ENCODE peak calls at places on chromosomes 12 and 14, in seven cellular contexts. V, H, Y, F, U, P and W are unnamed samples.

GRCh38 chr14:68874746-68875155 is 81.9 kb upstream of the ZFP36L1 start:
- DNase-seq in U (no peak), H (no peak), P (no peak), F (no peak), Y (no peak), V (no peak), W (no peak)

GRCh38 chr12:111715242-111715641 is 29.4 kb downstream of the ACAD10 start:
- DNase-seq in H (no peak), Y (no peak), V (no peak), P (peak), F (no peak), U (peak), W (peak)

GRCh38 chr14:96634896-96635295 is 132.7 kb downstream of the PAPOLA start:
- DNase-seq in U (no peak), H (no peak), F (no peak), V (no peak), P (no peak), Y (no peak), W (no peak)

GRCh38 chr14:95733212-95733611 is 19.3 kb upstream of the TCL1A start:
- DNase-seq in F (no peak), Y (no peak), H (no peak), U (no peak), P (peak), V (no peak), W (no peak)

GRCh38 chr14:57091030-57091608 is 177.6 kb downstream of the EXOC5 start:
- DNase-seq in H (no peak), Y (no peak), F (no peak), P (no peak), U (no peak), V (no peak), W (no peak)

GRCh38 chr12:27595231-27595642 is 71.2 kb downstream of the PPFIBP1 start:
- DNase-seq in P (peak), Y (no peak), F (no peak), V (peak), H (peak), U (peak), W (peak)

GRCh38 chr12:110533607-110534006 is 31.5 kb downstream of the RAD9B start:
- DNase-seq in H (peak), F (no peak), Y (no peak), V (no peak), U (peak), P (peak), W (peak)

GRCh38 chr14:70811578-70811977 is 2.3 kb upstream of the MAP3K9 start:
- DNase-seq in H (peak), P (peak), U (no peak), F (no peak), V (no peak), Y (no peak), W (no peak)

GRCh38 chr14:55388160-55388559 is 23.5 kb downstream of the ATG14 start:
- DNase-seq in Y (no peak), H (no peak), U (peak), V (no peak), P (no peak), F (no peak), W (peak)

GRCh38 chr14:51182166-51182565 is 57.9 kb upstream of the TMX1 start:
- DNase-seq in V (no peak), H (no peak), U (no peak), P (no peak), Y (no peak), F (no peak), W (no peak)

GRCh38 chr12:27177716-27178115 is 66.4 kb upstream of the STK38L start:
- DNase-seq in U (peak), Y (no peak), P (peak), H (peak), F (no peak), V (no peak), W (peak)

GRCh38 chr14:65926935-65927700 is 514.6 kb downstream of the FUT8 start:
- DNase-seq in U (no peak), V (no peak), Y (no peak), P (no peak), H (peak), F (no peak), W (no peak)

GRCh38 chr12:104458645-104459555 is 2.2 kb downstream of the CHST11 start:
- DNase-seq in V (no peak), F (no peak), U (peak), H (peak), P (peak), Y (no peak), W (no peak)

GRCh38 chr12:111953455-111953854 is 59.5 kb downstream of the TMEM116 start:
- DNase-seq in V (no peak), P (no peak), U (peak), F (no peak), H (no peak), Y (no peak), W (peak)

GRCh38 chr12:108694812-108695278 is 36.5 kb downstream of the CORO1C start:
- DNase-seq in F (no peak), U (no peak), Y (no peak), P (no peak), V (no peak), H (peak), W (peak)

GRCh38 chr14:75198291-75198933 is 22.0 kb upstream of the TMED10 start:
- DNase-seq in P (no peak), V (no peak), Y (no peak), U (no peak), H (no peak), F (no peak), W (no peak)

GRCh38 chr12:62530596-62530995 is 64.0 kb downstream of the MON2 start:
- DNase-seq in V (no peak), U (peak), H (no peak), Y (no peak), F (no peak), P (peak), W (peak)

GRCh38 chr14:103126873-103127304 is 3.6 kb downstream of the TNFAIP2 start:
- DNase-seq in F (peak), U (no peak), H (peak), P (peak), V (peak), Y (no peak), W (no peak)

GRCh38 chr14:101962503-101962874 is 1.9 kb upstream of the DYNC1H1 start:
- DNase-seq in U (peak), H (peak), Y (no peak), F (no peak), V (no peak), P (peak), W (peak)

GRCh38 chr12:78290606-78291345 is 460.1 kb downstream of the NAV3 start:
- DNase-seq in F (no peak), H (no peak), U (peak), P (no peak), Y (no peak), V (no peak), W (peak)

GRCh38 chr12:130434560-130434959 is 96.9 kb downstream of the PIWIL1 start:
- DNase-seq in H (no peak), U (no peak), P (no peak), Y (no peak), V (no peak), F (peak), W (no peak)

GRCh38 chr12:47393403-47393790 is 312.4 kb downstream of the RPAP3 start:
- DNase-seq in F (no peak), H (no peak), V (no peak), Y (no peak), U (no peak), P (no peak), W (peak)

GRCh38 chr14:55272922-55273321 is 1.7 kb downstream of the FBXO34 start:
- DNase-seq in H (no peak), V (no peak), U (peak), Y (no peak), F (no peak), P (peak), W (no peak)

GRCh38 chr12:124720019-124720686 is 143.5 kb downstream of the SCARB1 start:
- DNase-seq in Y (no peak), U (peak), P (peak), F (no peak), H (no peak), V (no peak), W (peak)

GRCh38 chr14:104293231-104293841 is 154.9 kb downstream of the KIF26A start:
- DNase-seq in U (no peak), P (no peak), Y (no peak), V (no peak), F (peak), H (no peak), W (no peak)

GRCh38 chr14:71748196-71748595 is 184.0 kb upstream of the RGS6 start:
- DNase-seq in V (no peak), P (no peak), F (no peak), U (no peak), H (no peak), Y (no peak), W (no peak)

GRCh38 chr14:103879570-103880333 is 32.4 kb upstream of the PPP1R13B start:
- DNase-seq in F (peak), H (peak), V (no peak), Y (no peak), U (no peak), P (no peak), W (no peak)

GRCh38 chr14:71739273-71739990 is 192.8 kb upstream of the RGS6 start:
- DNase-seq in Y (no peak), U (no peak), P (peak), V (no peak), F (peak), H (peak), W (peak)

GRCh38 chr12:57461326-57461903 is 1.8 kb downstream of the GLI1 start:
- DNase-seq in Y (no peak), V (peak), F (peak), P (peak), U (peak), H (peak), W (peak)

GRCh38 chr14:64761441-64762043 is 57.3 kb downstream of the PLEKHG3 start:
- DNase-seq in U (peak), Y (no peak), P (peak), H (no peak), F (no peak), V (no peak), W (peak)

GRCh38 chr12:25241171-25242020 is 9.3 kb downstream of the KRAS start:
- DNase-seq in H (peak), U (peak), Y (no peak), V (no peak), F (no peak), P (peak), W (peak)

GRCh38 chr14:105326568-105326867 is 12.0 kb downstream of the PACS2 start:
- DNase-seq in V (no peak), F (no peak), Y (no peak), P (no peak), U (no peak), H (no peak), W (no peak)

GRCh38 chr14:105325716-105326567 is 11.4 kb downstream of the PACS2 start:
- DNase-seq in Y (no peak), U (no peak), P (no peak), F (no peak), V (no peak), H (no peak), W (no peak)

GRCh38 chr14:105328678-105329390 is 14.3 kb downstream of the PACS2 start:
- DNase-seq in U (no peak), P (no peak), Y (no peak), F (no peak), V (no peak), H (no peak), W (no peak)

GRCh38 chr14:105328070-105328677 is 13.6 kb downstream of the PACS2 start:
- DNase-seq in Y (no peak), U (no peak), P (no peak), F (no peak), V (no peak), H (no peak), W (no peak)

GRCh38 chr14:105326891-105327694 is 12.5 kb downstream of the PACS2 start:
- DNase-seq in V (no peak), F (peak), H (peak), P (no peak), U (no peak), Y (no peak), W (no peak)
- H2BK5ac ChIP-seq in V (no peak), F (no peak), H (no peak), P (no peak), U (no peak), Y (peak), W (no peak)

GRCh38 chr12:118528625-118529024 is 152.3 kb downstream of the SUDS3 start:
- DNase-seq in P (no peak), V (no peak), F (no peak), H (no peak), U (no peak), Y (no peak), W (no peak)
- H2BK5ac ChIP-seq in P (no peak), V (no peak), F (no peak), H (no peak), U (no peak), Y (no peak), W (no peak)

DNA sequence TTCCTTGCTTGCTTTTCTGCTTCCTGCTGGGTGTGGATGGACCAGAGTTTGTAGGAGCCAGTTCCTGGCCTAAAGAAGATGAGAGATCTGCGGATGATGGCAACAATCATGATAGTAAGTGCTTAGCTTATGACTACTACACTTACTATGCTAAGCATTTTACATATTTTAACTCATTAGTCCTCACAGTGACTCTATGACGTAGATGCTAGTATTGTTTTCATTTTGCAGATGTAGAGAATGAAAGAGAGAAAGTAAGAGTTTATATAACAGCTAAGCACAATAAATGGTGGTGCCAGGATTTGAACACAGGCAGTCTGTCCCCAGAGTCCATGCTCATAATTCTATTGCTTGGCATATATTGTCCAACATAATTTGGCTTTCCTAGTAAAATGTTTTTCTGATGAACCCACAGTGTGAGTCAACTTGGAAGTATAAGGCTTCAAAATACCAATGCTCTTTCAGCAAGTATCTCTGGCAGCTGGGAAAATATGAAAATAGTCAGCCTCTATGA is 363.2 kb upstream of the DDHD1 start:
- DNase-seq in P (peak), F (no peak), V (no peak), Y (no peak), U (peak), H (no peak), W (peak)
- H2BK5ac ChIP-seq in P (no peak), F (no peak), V (no peak), Y (no peak), U (no peak), H (no peak), W (peak)

DNA sequence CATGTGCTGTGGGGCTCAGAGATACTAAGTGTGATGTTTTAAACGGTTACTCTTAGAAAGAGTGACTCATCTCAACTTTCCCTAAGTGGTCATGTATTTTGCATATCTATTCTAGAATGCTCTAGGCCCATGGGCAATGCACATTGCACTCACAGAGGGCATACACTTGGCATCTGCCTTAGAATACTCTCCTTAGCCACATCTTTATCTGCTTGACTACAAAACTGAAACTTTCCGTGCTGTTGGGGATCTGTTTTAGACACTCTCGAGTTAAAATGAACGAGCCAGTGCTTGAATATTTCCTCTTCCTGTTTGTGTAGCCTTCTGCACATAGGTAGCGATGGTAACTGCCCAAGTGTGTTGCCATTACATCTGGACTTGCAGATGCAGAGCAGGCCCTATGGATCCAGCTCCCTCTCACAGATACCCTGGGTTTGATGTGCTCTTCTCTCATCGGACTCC is 180.5 kb downstream of the CAND1 start:
- DNase-seq in U (no peak), F (no peak), Y (no peak), V (no peak), P (no peak), H (no peak), W (no peak)
- H2BK5ac ChIP-seq in U (no peak), F (no peak), Y (no peak), V (no peak), P (peak), H (no peak), W (no peak)

DNA sequence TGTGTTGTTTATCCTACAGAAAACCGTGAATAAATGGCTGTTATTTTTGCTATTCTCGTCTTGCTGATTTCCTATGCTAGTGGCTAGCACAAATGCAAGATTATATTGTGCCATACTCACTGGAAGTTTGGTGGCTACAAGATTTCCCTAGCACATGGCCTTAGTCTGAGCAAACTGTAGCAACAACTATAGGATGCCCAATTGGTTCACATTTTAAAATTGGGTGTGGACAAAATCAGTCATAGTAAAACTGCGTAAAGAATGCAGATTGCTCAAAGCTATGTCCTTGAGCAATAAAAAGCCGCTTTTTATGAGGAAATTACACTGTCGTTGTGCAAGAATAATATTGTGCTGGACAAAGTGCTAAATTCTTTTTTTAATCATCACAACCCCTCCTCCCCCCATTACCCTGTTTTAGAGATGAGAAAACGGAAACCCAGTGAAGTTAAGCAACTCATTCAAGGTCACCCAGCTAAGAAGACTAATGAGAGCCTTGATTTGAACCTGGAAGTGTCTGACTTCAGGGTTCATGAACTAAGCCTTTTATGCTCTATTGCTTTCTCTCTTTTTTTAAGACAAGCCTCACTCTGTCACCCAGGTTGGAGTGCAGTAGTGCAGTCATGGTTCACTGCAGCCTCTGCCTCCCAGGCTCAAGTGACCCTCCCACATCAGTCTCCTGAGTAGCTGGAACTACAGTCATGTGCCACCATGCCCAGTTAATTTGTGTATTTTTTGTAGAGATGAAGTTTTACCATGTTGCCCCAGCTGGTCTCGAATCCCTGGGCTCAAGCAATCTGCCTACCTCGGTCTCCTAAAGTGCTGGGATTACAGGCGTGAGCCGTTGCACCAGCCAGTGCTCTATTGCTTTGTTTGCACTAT is 73.6 kb downstream of the SRGAP1 start:
- DNase-seq in Y (no peak), U (peak), V (no peak), F (no peak), H (no peak), P (peak), W (peak)
- H2BK5ac ChIP-seq in Y (no peak), U (no peak), V (no peak), F (no peak), H (no peak), P (no peak), W (peak)

GRCh38 chr12:82774666-82775065 is 88.0 kb downstream of the TMTC2 start:
- DNase-seq in F (no peak), Y (no peak), U (no peak), H (no peak), P (peak), V (no peak), W (no peak)
- H2BK5ac ChIP-seq in F (no peak), Y (no peak), U (no peak), H (no peak), P (no peak), V (no peak), W (no peak)

GRCh38 chr14:22997676-22998323 is 12.1 kb downstream of the C14orf93 start:
- DNase-seq in H (no peak), F (no peak), Y (no peak), V (no peak), P (no peak), U (no peak), W (no peak)

GRCh38 chr14:22994762-22995275 is 12.5 kb upstream of the AJUBA start:
- DNase-seq in U (peak), H (peak), V (no peak), P (peak), Y (no peak), F (peak), W (peak)

GRCh38 chr14:22996823-22997301 is 13.1 kb downstream of the C14orf93 start:
- DNase-seq in Y (no peak), U (no peak), P (no peak), F (no peak), H (no peak), V (no peak), W (no peak)

GRCh38 chr14:22998324-22999012 is 11.5 kb downstream of the C14orf93 start:
- DNase-seq in P (no peak), Y (no peak), F (no peak), V (no peak), U (no peak), H (no peak), W (no peak)

DNA sequence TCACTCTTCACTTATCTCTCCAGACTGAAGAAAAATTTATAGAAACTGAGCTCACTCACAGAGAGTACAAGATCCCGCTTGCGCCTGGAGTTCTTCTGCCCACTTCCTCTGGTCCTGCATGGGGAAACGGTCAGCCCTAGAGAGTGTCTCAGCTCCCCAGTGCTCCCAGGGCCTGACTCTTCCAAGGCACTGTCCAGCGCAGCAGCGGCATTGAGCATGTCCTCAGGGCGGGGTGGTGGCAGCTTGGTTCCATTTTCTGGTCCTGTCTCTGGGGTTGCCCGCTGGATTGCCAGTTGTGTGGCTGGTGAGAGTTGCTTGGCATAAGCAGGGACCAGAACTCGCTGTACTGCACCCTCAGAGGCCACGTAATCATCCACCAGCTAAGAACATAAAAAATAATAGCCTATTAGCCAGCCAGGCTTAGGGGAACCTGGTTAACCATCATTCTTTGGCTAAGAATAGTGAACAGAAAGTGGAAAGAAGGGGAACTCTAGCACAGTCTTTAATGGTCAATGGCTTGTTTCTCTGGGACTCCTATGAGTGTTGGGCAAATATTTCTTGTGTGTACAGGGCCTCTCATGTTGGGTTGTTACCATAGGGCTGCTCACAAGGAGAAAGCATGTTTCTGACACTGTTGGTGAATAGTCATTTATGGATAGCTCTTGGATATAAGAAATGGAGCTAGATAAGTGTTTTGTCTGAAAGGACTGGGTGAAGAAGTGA is 13.7 kb upstream of the AJUBA start:
- DNase-seq in P (no peak), V (no peak), H (no peak), Y (no peak), U (no peak), F (no peak), W (no peak)
- H2BK5ac ChIP-seq in P (no peak), V (no peak), H (no peak), Y (no peak), U (no peak), F (no peak), W (no peak)

DNA sequence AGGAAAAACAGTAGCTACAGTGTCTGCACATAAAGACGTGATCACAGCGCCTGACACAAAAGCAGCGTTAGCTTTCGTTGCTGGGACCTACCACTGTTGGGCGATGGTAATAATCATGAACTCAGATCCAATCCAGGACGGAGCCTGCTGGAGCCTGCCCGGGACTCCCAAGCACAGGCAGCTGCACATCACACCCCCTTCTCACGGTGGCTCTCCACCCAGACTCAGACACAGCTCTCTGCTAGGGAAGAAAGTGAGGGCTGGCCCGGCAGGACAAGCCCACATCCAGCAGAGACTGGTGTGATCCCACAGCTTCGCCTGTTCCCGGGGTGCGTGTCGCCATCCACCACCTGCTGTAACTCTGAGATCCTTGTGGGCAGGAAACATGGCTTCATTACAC is 49.9 kb upstream of the FOXN3 start:
- DNase-seq in V (no peak), U (no peak), Y (no peak), P (no peak), H (no peak), F (no peak), W (peak)
- H2BK5ac ChIP-seq in V (no peak), U (no peak), Y (peak), P (no peak), H (no peak), F (no peak), W (no peak)